ENCODE peak calls at places on chromosome 1, in seven cellular contexts. One of them, this sample, is unnamed.

GRCh38 chr1:92329356-92330129 is 30.7 kb downstream of the RPAP2 start:
- DNase-seq in T-helper 2 cell: no peak
- DNase-seq in hepatocyte: no peak
- DNase-seq in activated CD4-positive, alpha-beta T cell treated with anti-CD3 and anti-CD28 coated beads, Interleukin-2, amount 10 ng/mL, durations not matched to agents 7 days and 5 days: no peak
- DNase-seq in WTC11: no peak
- DNase-seq in effector memory CD8-positive, alpha-beta T cell: no peak
- DNase-seq in GOT3: no peak
- DNase-seq in this sample: no peak

GRCh38 chr1:240399381-240399780 is 212.6 kb downstream of the GREM2 start:
- DNase-seq in T-helper 2 cell: no peak
- DNase-seq in activated CD4-positive, alpha-beta T cell treated with anti-CD3 and anti-CD28 coated beads, Interleukin-2, amount 10 ng/mL, durations not matched to agents 7 days and 5 days: no peak
- DNase-seq in effector memory CD8-positive, alpha-beta T cell: no peak
- DNase-seq in WTC11: no peak
- DNase-seq in GOT3: peak
- DNase-seq in hepatocyte: peak
- DNase-seq in this sample: peak

GRCh38 chr1:166730299-166730888 is 108.9 kb upstream of the POGK start:
- DNase-seq in GOT3: peak
- DNase-seq in effector memory CD8-positive, alpha-beta T cell: no peak
- DNase-seq in WTC11: no peak
- DNase-seq in hepatocyte: no peak
- DNase-seq in T-helper 2 cell: no peak
- DNase-seq in activated CD4-positive, alpha-beta T cell treated with anti-CD3 and anti-CD28 coated beads, Interleukin-2, amount 10 ng/mL, durations not matched to agents 7 days and 5 days: no peak
- DNase-seq in this sample: no peak

GRCh38 chr1:248805905-248806304 is 19.8 kb downstream of the SH3BP5L start:
- DNase-seq in activated CD4-positive, alpha-beta T cell treated with anti-CD3 and anti-CD28 coated beads, Interleukin-2, amount 10 ng/mL, durations not matched to agents 7 days and 5 days: no peak
- DNase-seq in WTC11: no peak
- DNase-seq in hepatocyte: no peak
- DNase-seq in GOT3: no peak
- DNase-seq in effector memory CD8-positive, alpha-beta T cell: no peak
- DNase-seq in T-helper 2 cell: no peak
- DNase-seq in this sample: peak

GRCh38 chr1:60461889-60462595 is 388.5 kb upstream of the C1orf87 start:
- DNase-seq in activated CD4-positive, alpha-beta T cell treated with anti-CD3 and anti-CD28 coated beads, Interleukin-2, amount 10 ng/mL, durations not matched to agents 7 days and 5 days: no peak
- DNase-seq in WTC11: no peak
- DNase-seq in effector memory CD8-positive, alpha-beta T cell: no peak
- DNase-seq in T-helper 2 cell: no peak
- DNase-seq in GOT3: no peak
- DNase-seq in hepatocyte: no peak
- DNase-seq in this sample: peak

GRCh38 chr1:245086389-245086969 is 68.3 kb upstream of the KIF26B start:
- DNase-seq in WTC11: no peak
- DNase-seq in activated CD4-positive, alpha-beta T cell treated with anti-CD3 and anti-CD28 coated beads, Interleukin-2, amount 10 ng/mL, durations not matched to agents 7 days and 5 days: no peak
- DNase-seq in GOT3: no peak
- DNase-seq in effector memory CD8-positive, alpha-beta T cell: no peak
- DNase-seq in hepatocyte: no peak
- DNase-seq in T-helper 2 cell: no peak
- DNase-seq in this sample: peak

GRCh38 chr1:14913475-14914155 is 239.9 kb upstream of the TMEM51 start:
- DNase-seq in hepatocyte: no peak
- DNase-seq in WTC11: no peak
- DNase-seq in T-helper 2 cell: no peak
- DNase-seq in effector memory CD8-positive, alpha-beta T cell: no peak
- DNase-seq in activated CD4-positive, alpha-beta T cell treated with anti-CD3 and anti-CD28 coated beads, Interleukin-2, amount 10 ng/mL, durations not matched to agents 7 days and 5 days: no peak
- DNase-seq in GOT3: no peak
- DNase-seq in this sample: no peak

GRCh38 chr1:171279678-171280077 is 31.4 kb downstream of the FMO1 start:
- DNase-seq in GOT3: no peak
- DNase-seq in WTC11: no peak
- DNase-seq in hepatocyte: no peak
- DNase-seq in activated CD4-positive, alpha-beta T cell treated with anti-CD3 and anti-CD28 coated beads, Interleukin-2, amount 10 ng/mL, durations not matched to agents 7 days and 5 days: no peak
- DNase-seq in T-helper 2 cell: no peak
- DNase-seq in effector memory CD8-positive, alpha-beta T cell: no peak
- DNase-seq in this sample: no peak

GRCh38 chr1:208120426-208120790 is 123.8 kb downstream of the PLXNA2 start:
- DNase-seq in hepatocyte: no peak
- DNase-seq in activated CD4-positive, alpha-beta T cell treated with anti-CD3 and anti-CD28 coated beads, Interleukin-2, amount 10 ng/mL, durations not matched to agents 7 days and 5 days: no peak
- DNase-seq in effector memory CD8-positive, alpha-beta T cell: no peak
- DNase-seq in T-helper 2 cell: no peak
- DNase-seq in WTC11: no peak
- DNase-seq in GOT3: no peak
- DNase-seq in this sample: no peak